ENCODE peak calls at places on chromosomes 6 and 20, in four cellular contexts. M is NCI-H1105, R is lower lobe of right lung, E is NCI-H524 treated with DMSO at 0.1 percent for 48 hours. H is an unnamed sample.

GRCh38 chr6:89842228-89842627 is 12.5 kb downstream of the CASP8AP2 start:
- DNase-seq in M (no peak), R (no peak), E (no peak), H (no peak)

GRCh38 chr6:148261470-148261869 is 81.2 kb upstream of the SASH1 start:
- DNase-seq in M (no peak), R (no peak), E (no peak), H (no peak)

GRCh38 chr6:26251354-26252081 is 113.5 kb upstream of the BTN3A2 start:
- DNase-seq in M (peak), R (peak), E (no peak), H (peak)

GRCh38 chr6:149210376-149210775 is 107.1 kb upstream of the TAB2 start:
- DNase-seq in M (no peak), R (no peak), E (no peak), H (no peak)

GRCh38 chr20:44288252-44288651 is 22.8 kb downstream of the FITM2 start:
- DNase-seq in M (no peak), R (no peak), E (no peak), H (no peak)

GRCh38 chr20:16554766-16555543 is 18.3 kb downstream of the KIF16B start:
- DNase-seq in M (no peak), R (no peak), E (no peak), H (no peak)

GRCh38 chr6:125511809-125512341 is 210.1 kb upstream of the HDDC2 start:
- DNase-seq in M (peak), R (no peak), E (peak), H (no peak)

GRCh38 chr6:72953901-72954494 is 271.3 kb downstream of the KHDC1L start:
- DNase-seq in M (no peak), R (no peak), E (no peak), H (no peak)

GRCh38 chr6:140858381-140858971 is 1274.2 kb upstream of the GJE1 start:
- DNase-seq in M (no peak), R (no peak), E (no peak), H (no peak)

GRCh38 chr6:33607784-33608161 is 13.3 kb upstream of the ITPR3 start:
- DNase-seq in M (no peak), R (no peak), E (no peak), H (peak)

GRCh38 chr20:9331707-9332435 is 182.5 kb upstream of the LAMP5 start:
- DNase-seq in M (no peak), R (no peak), E (no peak), H (no peak)

GRCh38 chr20:54433653-54434052 is 41.7 kb upstream of the DOK5 start:
- DNase-seq in M (no peak), R (peak), E (no peak), H (no peak)

GRCh38 chr20:44659931-44660330 is 8.4 kb upstream of the ADA start:
- DNase-seq in M (no peak), R (no peak), E (no peak), H (no peak)

GRCh38 chr20:17859616-17860232 is 108.9 kb downstream of the SNX5 start:
- DNase-seq in M (no peak), R (no peak), E (no peak), H (peak)

GRCh38 chr20:51969191-51969590 is 166.9 kb upstream of the SALL4 start:
- DNase-seq in M (no peak), R (no peak), E (no peak), H (no peak)

H was measured in spleen.